ENCODE peak calls at places on chromosomes 6 and 20, in ten cellular contexts. One of them, this sample, is unnamed.
A peak's percentile ranks its signal among the peaks of the same experiment; 100 is the strongest.

GRCh38 chr20:47220161-47220582 is 136.3 kb downstream of the ZMYND8 start:
- DNase-seq in GM12865: peak; percentile 60
- DNase-seq in cardiac muscle cell: peak; percentile 56
- DNase-seq in left ventricle myocardium inferior: no peak
- DNase-seq in prostate gland: no peak
- DNase-seq in GM23338: peak; percentile 85
- DNase-seq in ovary: no peak
- DNase-seq in WERI-Rb-1: peak; percentile 60
- DNase-seq in astrocyte of the spinal cord: no peak
- DNase-seq in WTC11: peak; percentile 67
- DNase-seq in this sample: no peak

GRCh38 chr6:37765182-37765780 is 54.2 kb upstream of the ZFAND3 start:
- DNase-seq in GM12865: no peak
- DNase-seq in cardiac muscle cell: no peak
- DNase-seq in left ventricle myocardium inferior: no peak
- DNase-seq in prostate gland: no peak
- DNase-seq in GM23338: no peak
- DNase-seq in ovary: no peak
- DNase-seq in WERI-Rb-1: peak; percentile 45
- DNase-seq in astrocyte of the spinal cord: no peak
- DNase-seq in WTC11: no peak
- DNase-seq in this sample: no peak

GRCh38 chr6:21003780-21004541 is 469.7 kb downstream of the CDKAL1 start:
- DNase-seq in GM12865: peak; percentile 58
- DNase-seq in cardiac muscle cell: peak; percentile 87
- DNase-seq in left ventricle myocardium inferior: no peak
- DNase-seq in prostate gland: no peak
- DNase-seq in GM23338: peak; percentile 9
- DNase-seq in ovary: no peak
- DNase-seq in WERI-Rb-1: no peak
- DNase-seq in astrocyte of the spinal cord: peak; percentile 77
- DNase-seq in WTC11: no peak
- DNase-seq in this sample: no peak

GRCh38 chr6:42224222-42225042 is 6.8 kb upstream of the MRPS10 start:
- DNase-seq in GM12865: peak; percentile 91
- DNase-seq in cardiac muscle cell: peak; percentile 45
- DNase-seq in left ventricle myocardium inferior: no peak
- DNase-seq in prostate gland: no peak
- DNase-seq in GM23338: no peak
- DNase-seq in ovary: no peak
- DNase-seq in WERI-Rb-1: no peak
- DNase-seq in astrocyte of the spinal cord: peak; percentile 91
- DNase-seq in WTC11: no peak
- DNase-seq in this sample: no peak

GRCh38 chr6:62150048-62150663 is 135.9 kb downstream of the KHDRBS2 start:
- DNase-seq in GM12865: peak; percentile 43
- DNase-seq in cardiac muscle cell: peak; percentile 38
- DNase-seq in left ventricle myocardium inferior: no peak
- DNase-seq in prostate gland: no peak
- DNase-seq in GM23338: peak; percentile 67
- DNase-seq in ovary: no peak
- DNase-seq in WERI-Rb-1: no peak
- DNase-seq in astrocyte of the spinal cord: peak; percentile 2
- DNase-seq in WTC11: no peak
- DNase-seq in this sample: no peak

GRCh38 chr6:121260651-121261102 is 73.6 kb downstream of the TBC1D32 start:
- DNase-seq in GM12865: no peak
- DNase-seq in cardiac muscle cell: peak; percentile 93
- DNase-seq in left ventricle myocardium inferior: peak; percentile 54
- DNase-seq in prostate gland: no peak
- DNase-seq in GM23338: no peak
- DNase-seq in ovary: no peak
- DNase-seq in WERI-Rb-1: no peak
- DNase-seq in astrocyte of the spinal cord: peak; percentile 56
- DNase-seq in WTC11: no peak
- DNase-seq in this sample: no peak

GRCh38 chr20:772806-773205 is 4.5 kb upstream of the SLC52A3 start:
- DNase-seq in GM12865: no peak
- DNase-seq in cardiac muscle cell: no peak
- DNase-seq in left ventricle myocardium inferior: no peak
- DNase-seq in prostate gland: no peak
- DNase-seq in GM23338: no peak
- DNase-seq in ovary: no peak
- DNase-seq in WERI-Rb-1: no peak
- DNase-seq in astrocyte of the spinal cord: no peak
- DNase-seq in WTC11: no peak
- DNase-seq in this sample: no peak

GRCh38 chr6:124799638-124800037 is 162.6 kb upstream of the RNF217 start:
- DNase-seq in GM12865: no peak
- DNase-seq in cardiac muscle cell: no peak
- DNase-seq in left ventricle myocardium inferior: no peak
- DNase-seq in prostate gland: no peak
- DNase-seq in GM23338: no peak
- DNase-seq in ovary: no peak
- DNase-seq in WERI-Rb-1: no peak
- DNase-seq in astrocyte of the spinal cord: no peak
- DNase-seq in WTC11: no peak
- DNase-seq in this sample: no peak

GRCh38 chr20:16803965-16804792 is 56.0 kb downstream of the OTOR start:
- DNase-seq in GM12865: peak; percentile 50
- DNase-seq in cardiac muscle cell: peak; percentile 56
- DNase-seq in left ventricle myocardium inferior: peak; percentile 17
- DNase-seq in prostate gland: peak; percentile 29
- DNase-seq in GM23338: peak; percentile 82
- DNase-seq in ovary: peak; percentile 57
- DNase-seq in WERI-Rb-1: peak; percentile 79
- DNase-seq in astrocyte of the spinal cord: peak; percentile 47
- DNase-seq in WTC11: peak; percentile 78
- DNase-seq in this sample: no peak

GRCh38 chr6:119108076-119108475 is 29.6 kb upstream of the FAM184A start:
- DNase-seq in GM12865: no peak
- DNase-seq in cardiac muscle cell: no peak
- DNase-seq in left ventricle myocardium inferior: no peak
- DNase-seq in prostate gland: no peak
- DNase-seq in GM23338: no peak
- DNase-seq in ovary: no peak
- DNase-seq in WERI-Rb-1: no peak
- DNase-seq in astrocyte of the spinal cord: no peak
- DNase-seq in WTC11: no peak
- DNase-seq in this sample: no peak

GRCh38 chr6:119105262-119105661 is 26.8 kb upstream of the FAM184A start:
- DNase-seq in GM12865: no peak
- DNase-seq in cardiac muscle cell: no peak
- DNase-seq in left ventricle myocardium inferior: no peak
- DNase-seq in prostate gland: no peak
- DNase-seq in GM23338: no peak
- DNase-seq in ovary: no peak
- DNase-seq in WERI-Rb-1: no peak
- DNase-seq in astrocyte of the spinal cord: no peak
- DNase-seq in WTC11: no peak
- DNase-seq in this sample: no peak

GRCh38 chr6:119112856-119113530 is 34.5 kb upstream of the FAM184A start:
- DNase-seq in GM12865: no peak
- DNase-seq in cardiac muscle cell: peak; percentile 48
- DNase-seq in left ventricle myocardium inferior: no peak
- DNase-seq in prostate gland: no peak
- DNase-seq in GM23338: peak; percentile 42
- DNase-seq in ovary: no peak
- DNase-seq in WERI-Rb-1: no peak
- DNase-seq in astrocyte of the spinal cord: no peak
- DNase-seq in WTC11: no peak
- DNase-seq in this sample: no peak

GRCh38 chr6:119109654-119110325 is 31.3 kb upstream of the FAM184A start:
- DNase-seq in GM12865: no peak
- DNase-seq in cardiac muscle cell: no peak
- DNase-seq in left ventricle myocardium inferior: no peak
- DNase-seq in prostate gland: no peak
- DNase-seq in GM23338: no peak
- DNase-seq in ovary: no peak
- DNase-seq in WERI-Rb-1: no peak
- DNase-seq in astrocyte of the spinal cord: no peak
- DNase-seq in WTC11: no peak
- DNase-seq in this sample: no peak

GRCh38 chr6:119110601-119111548 is 32.4 kb upstream of the FAM184A start:
- DNase-seq in GM12865: peak; percentile 65
- DNase-seq in cardiac muscle cell: peak; percentile 74
- DNase-seq in left ventricle myocardium inferior: no peak
- DNase-seq in prostate gland: peak; percentile 38
- DNase-seq in GM23338: peak; percentile 75
- DNase-seq in ovary: peak; percentile 44
- DNase-seq in WERI-Rb-1: peak; percentile 44
- DNase-seq in astrocyte of the spinal cord: peak; percentile 70
- DNase-seq in WTC11: peak; percentile 17
- DNase-seq in this sample: no peak
- TF ChIP-seq CTCF in GM12865: peak; percentile 48
- TF ChIP-seq CTCF in cardiac muscle cell: peak; percentile 52
- TF ChIP-seq CTCF in left ventricle myocardium inferior: peak; percentile 72
- TF ChIP-seq CTCF in prostate gland: peak; percentile 75
- TF ChIP-seq CTCF in GM23338: peak; percentile 83
- TF ChIP-seq CTCF in ovary: peak; percentile 32
- TF ChIP-seq CTCF in WERI-Rb-1: peak; percentile 41
- TF ChIP-seq CTCF in astrocyte of the spinal cord: peak; percentile 48
- TF ChIP-seq CTCF in WTC11: no peak
- TF ChIP-seq CTCF in this sample: peak; percentile 66

GRCh38 chr6:36195471-36196048 is 984 bp upstream of the BRPF3 start:
- DNase-seq in GM12865: no peak
- DNase-seq in cardiac muscle cell: no peak
- DNase-seq in left ventricle myocardium inferior: no peak
- DNase-seq in prostate gland: no peak
- DNase-seq in GM23338: no peak
- DNase-seq in ovary: no peak
- DNase-seq in WERI-Rb-1: no peak
- DNase-seq in astrocyte of the spinal cord: no peak
- DNase-seq in WTC11: no peak
- DNase-seq in this sample: no peak

GRCh38 chr6:36198986-36199385 is 2.4 kb downstream of the BRPF3 start:
- DNase-seq in GM12865: no peak
- DNase-seq in cardiac muscle cell: no peak
- DNase-seq in left ventricle myocardium inferior: no peak
- DNase-seq in prostate gland: no peak
- DNase-seq in GM23338: no peak
- DNase-seq in ovary: no peak
- DNase-seq in WERI-Rb-1: no peak
- DNase-seq in astrocyte of the spinal cord: no peak
- DNase-seq in WTC11: no peak
- DNase-seq in this sample: no peak

GRCh38 chr6:36197739-36198221 is 1.2 kb downstream of the BRPF3 start:
- DNase-seq in GM12865: peak; percentile 30
- DNase-seq in cardiac muscle cell: no peak
- DNase-seq in left ventricle myocardium inferior: no peak
- DNase-seq in prostate gland: no peak
- DNase-seq in GM23338: peak; percentile 6
- DNase-seq in ovary: peak; percentile 23
- DNase-seq in WERI-Rb-1: no peak
- DNase-seq in astrocyte of the spinal cord: no peak
- DNase-seq in WTC11: no peak
- DNase-seq in this sample: no peak

GRCh38 chr6:36196880-36197548 is 470 bp downstream of the BRPF3 start:
- DNase-seq in GM12865: peak; percentile 99
- DNase-seq in cardiac muscle cell: peak; percentile 98
- DNase-seq in left ventricle myocardium inferior: peak; percentile 99
- DNase-seq in prostate gland: peak; percentile 98
- DNase-seq in GM23338: peak; percentile 100
- DNase-seq in ovary: peak; percentile 99
- DNase-seq in WERI-Rb-1: peak; percentile 100
- DNase-seq in astrocyte of the spinal cord: peak; percentile 96
- DNase-seq in WTC11: peak; percentile 100
- DNase-seq in this sample: peak; percentile 99

GRCh38 chr6:36196049-36196879 is at the start of gene BRPF3:
- DNase-seq in GM12865: peak; percentile 81
- DNase-seq in cardiac muscle cell: peak; percentile 88
- DNase-seq in left ventricle myocardium inferior: peak; percentile 83
- DNase-seq in prostate gland: peak; percentile 77
- DNase-seq in GM23338: peak; percentile 81
- DNase-seq in ovary: peak; percentile 84
- DNase-seq in WERI-Rb-1: peak; percentile 95
- DNase-seq in astrocyte of the spinal cord: peak; percentile 70
- DNase-seq in WTC11: peak; percentile 80
- DNase-seq in this sample: peak; percentile 92
- TF ChIP-seq CTCF in GM12865: peak; percentile 62
- TF ChIP-seq CTCF in cardiac muscle cell: peak; percentile 33
- TF ChIP-seq CTCF in left ventricle myocardium inferior: peak; percentile 83
- TF ChIP-seq CTCF in prostate gland: peak; percentile 92
- TF ChIP-seq CTCF in GM23338: peak; percentile 58
- TF ChIP-seq CTCF in ovary: peak; percentile 20
- TF ChIP-seq CTCF in WERI-Rb-1: peak; percentile 82
- TF ChIP-seq CTCF in astrocyte of the spinal cord: peak; percentile 37
- TF ChIP-seq CTCF in WTC11: peak; percentile 24
- TF ChIP-seq CTCF in this sample: peak; percentile 70

GRCh38 chr20:49544535-49544934 is 23.4 kb downstream of the PTGIS start:
- DNase-seq in GM12865: no peak
- DNase-seq in cardiac muscle cell: no peak
- DNase-seq in left ventricle myocardium inferior: no peak
- DNase-seq in prostate gland: no peak
- DNase-seq in GM23338: no peak
- DNase-seq in ovary: no peak
- DNase-seq in WERI-Rb-1: no peak
- DNase-seq in astrocyte of the spinal cord: no peak
- DNase-seq in WTC11: no peak
- DNase-seq in this sample: no peak

GRCh38 chr20:49548371-49548947 is 19.5 kb downstream of the PTGIS start:
- DNase-seq in GM12865: no peak
- DNase-seq in cardiac muscle cell: no peak
- DNase-seq in left ventricle myocardium inferior: no peak
- DNase-seq in prostate gland: no peak
- DNase-seq in GM23338: no peak
- DNase-seq in ovary: no peak
- DNase-seq in WERI-Rb-1: no peak
- DNase-seq in astrocyte of the spinal cord: no peak
- DNase-seq in WTC11: no peak
- DNase-seq in this sample: no peak

GRCh38 chr20:49543858-49544437 is 24.0 kb downstream of the PTGIS start:
- DNase-seq in GM12865: no peak
- DNase-seq in cardiac muscle cell: no peak
- DNase-seq in left ventricle myocardium inferior: no peak
- DNase-seq in prostate gland: no peak
- DNase-seq in GM23338: no peak
- DNase-seq in ovary: no peak
- DNase-seq in WERI-Rb-1: no peak
- DNase-seq in astrocyte of the spinal cord: no peak
- DNase-seq in WTC11: no peak
- DNase-seq in this sample: no peak

GRCh38 chr20:49543071-49543857 is 24.7 kb downstream of the PTGIS start:
- DNase-seq in GM12865: no peak
- DNase-seq in cardiac muscle cell: no peak
- DNase-seq in left ventricle myocardium inferior: no peak
- DNase-seq in prostate gland: no peak
- DNase-seq in GM23338: no peak
- DNase-seq in ovary: no peak
- DNase-seq in WERI-Rb-1: no peak
- DNase-seq in astrocyte of the spinal cord: no peak
- DNase-seq in WTC11: no peak
- DNase-seq in this sample: no peak

GRCh38 chr20:49545572-49545971 is 22.4 kb downstream of the PTGIS start:
- DNase-seq in GM12865: no peak
- DNase-seq in cardiac muscle cell: no peak
- DNase-seq in left ventricle myocardium inferior: no peak
- DNase-seq in prostate gland: no peak
- DNase-seq in GM23338: peak; percentile 27
- DNase-seq in ovary: no peak
- DNase-seq in WERI-Rb-1: no peak
- DNase-seq in astrocyte of the spinal cord: no peak
- DNase-seq in WTC11: no peak
- DNase-seq in this sample: no peak
- TF ChIP-seq CTCF in GM12865: peak; percentile 9
- TF ChIP-seq CTCF in cardiac muscle cell: peak; percentile 21
- TF ChIP-seq CTCF in left ventricle myocardium inferior: no peak
- TF ChIP-seq CTCF in prostate gland: no peak
- TF ChIP-seq CTCF in GM23338: peak; percentile 59
- TF ChIP-seq CTCF in ovary: no peak
- TF ChIP-seq CTCF in WERI-Rb-1: peak; percentile 65
- TF ChIP-seq CTCF in astrocyte of the spinal cord: peak; percentile 24
- TF ChIP-seq CTCF in WTC11: no peak
- TF ChIP-seq CTCF in this sample: peak; percentile 24

GRCh38 chr20:63963348-63963741 is 6.4 kb downstream of the ZNF512B start:
- DNase-seq in GM12865: no peak
- DNase-seq in cardiac muscle cell: no peak
- DNase-seq in left ventricle myocardium inferior: peak; percentile 12
- DNase-seq in prostate gland: no peak
- DNase-seq in GM23338: no peak
- DNase-seq in ovary: peak; percentile 30
- DNase-seq in WERI-Rb-1: no peak
- DNase-seq in astrocyte of the spinal cord: no peak
- DNase-seq in WTC11: no peak
- DNase-seq in this sample: no peak
- TF ChIP-seq CTCF in GM12865: no peak
- TF ChIP-seq CTCF in cardiac muscle cell: no peak
- TF ChIP-seq CTCF in left ventricle myocardium inferior: no peak
- TF ChIP-seq CTCF in prostate gland: no peak
- TF ChIP-seq CTCF in GM23338: no peak
- TF ChIP-seq CTCF in ovary: no peak
- TF ChIP-seq CTCF in WERI-Rb-1: no peak
- TF ChIP-seq CTCF in astrocyte of the spinal cord: no peak
- TF ChIP-seq CTCF in WTC11: no peak
- TF ChIP-seq CTCF in this sample: no peak